ENCODE peak calls at places on chromosome 10, in seven cellular contexts. O, J, Q, S, Y, D and T are unnamed samples.

GRCh38 chr10:124010024-124010423 is 83.4 kb downstream of the CHST15 start:
- DNase-seq in O (no peak), J (no peak), Q (no peak), S (no peak), Y (no peak), D (no peak), T (no peak)

GRCh38 chr10:59585046-59585700 is 124.5 kb downstream of the SLC16A9 start:
- DNase-seq in O (no peak), J (no peak), Q (no peak), S (no peak), Y (no peak), D (no peak), T (no peak)

GRCh38 chr10:61877882-61878281 is 23.6 kb upstream of the ARID5B start:
- DNase-seq in O (no peak), J (no peak), Q (no peak), S (no peak), Y (no peak), D (no peak), T (no peak)

GRCh38 chr10:101780818-101781654 is 2.2 kb downstream of the NPM3 start:
- DNase-seq in O (peak), J (peak), Q (peak), S (peak), Y (peak), D (peak), T (no peak)

GRCh38 chr10:6473901-6474370 is 106.1 kb downstream of the PRKCQ start:
- DNase-seq in O (no peak), J (no peak), Q (no peak), S (peak), Y (no peak), D (no peak), T (no peak)

GRCh38 chr10:12394236-12395033 is 45.1 kb downstream of the CAMK1D start:
- DNase-seq in O (peak), J (no peak), Q (no peak), S (no peak), Y (no peak), D (no peak), T (peak)

GRCh38 chr10:114541081-114541833 is 116.8 kb downstream of the ABLIM1 start:
- DNase-seq in O (peak), J (no peak), Q (no peak), S (no peak), Y (no peak), D (no peak), T (no peak)

GRCh38 chr10:124106241-124106905 is 13.0 kb upstream of the CHST15 start:
- DNase-seq in O (peak), J (peak), Q (peak), S (peak), Y (peak), D (no peak), T (no peak)

GRCh38 chr10:122875843-122876492 is 3.4 kb downstream of the FAM24B start:
- DNase-seq in O (no peak), J (no peak), Q (no peak), S (no peak), Y (no peak), D (no peak), T (peak)

GRCh38 chr10:34864156-34865075 is 49.3 kb upstream of the PARD3 start:
- DNase-seq in O (no peak), J (no peak), Q (no peak), S (no peak), Y (no peak), D (no peak), T (no peak)

GRCh38 chr10:69123306-69123746 is 652 bp upstream of the VPS26A start:
- DNase-seq in O (peak), J (peak), Q (peak), S (no peak), Y (peak), D (peak), T (no peak)

GRCh38 chr10:73406863-73407262 is 7.0 kb downstream of the ANXA7 start:
- DNase-seq in O (peak), J (no peak), Q (no peak), S (no peak), Y (no peak), D (no peak), T (no peak)

GRCh38 chr10:19629559-19629958 is 186.7 kb upstream of the PLXDC2 start:
- DNase-seq in O (peak), J (no peak), Q (peak), S (no peak), Y (no peak), D (no peak), T (no peak)

GRCh38 chr10:63133787-63134557 is 844 bp downstream of the NRBF2 start:
- DNase-seq in O (peak), J (no peak), Q (no peak), S (no peak), Y (no peak), D (no peak), T (no peak)

GRCh38 chr10:75475470-75476182 is 44.2 kb downstream of the LRMDA start:
- DNase-seq in O (no peak), J (no peak), Q (no peak), S (no peak), Y (no peak), D (no peak), T (no peak)

GRCh38 chr10:71878327-71879034 is 27.4 kb upstream of the PSAP start:
- DNase-seq in O (no peak), J (no peak), Q (no peak), S (no peak), Y (no peak), D (peak), T (no peak)

GRCh38 chr10:89702121-89702480 is 711 bp downstream of the KIF20B start:
- DNase-seq in O (peak), J (no peak), Q (no peak), S (peak), Y (peak), D (peak), T (no peak)

GRCh38 chr10:24448351-24449009 is 239.5 kb downstream of the KIAA1217 start:
- DNase-seq in O (peak), J (no peak), Q (no peak), S (no peak), Y (no peak), D (no peak), T (no peak)

GRCh38 chr10:89645742-89646172 is 715 bp upstream of the PANK1 start:
- DNase-seq in O (no peak), J (no peak), Q (no peak), S (no peak), Y (peak), D (no peak), T (no peak)

GRCh38 chr10:97543025-97543546 is 29.5 kb upstream of the ANKRD2 start:
- DNase-seq in O (peak), J (peak), Q (peak), S (no peak), Y (peak), D (peak), T (no peak)

GRCh38 chr10:12782537-12782936 is 219.0 kb downstream of the CCDC3 start:
- DNase-seq in O (peak), J (peak), Q (peak), S (no peak), Y (peak), D (peak), T (peak)

GRCh38 chr10:32379314-32379949 is 32.5 kb upstream of the EPC1 start:
- DNase-seq in O (peak), J (peak), Q (peak), S (no peak), Y (peak), D (peak), T (no peak)

GRCh38 chr10:88731296-88731695 is 25.2 kb downstream of the LIPK start:
- DNase-seq in O (no peak), J (no peak), Q (no peak), S (no peak), Y (no peak), D (no peak), T (no peak)

GRCh38 chr10:35451103-35452016 is 115.1 kb downstream of the CCNY start:
- DNase-seq in O (peak), J (no peak), Q (no peak), S (peak), Y (no peak), D (no peak), T (no peak)

GRCh38 chr10:122703483-122704448 is 4.1 kb upstream of the C10orf120 start:
- DNase-seq in O (peak), J (peak), Q (peak), S (no peak), Y (peak), D (peak), T (peak)

GRCh38 chr10:6204063-6204340 is 1.3 kb downstream of the PFKFB3 start:
- DNase-seq in O (no peak), J (no peak), Q (no peak), S (no peak), Y (no peak), D (no peak), T (no peak)

DNA sequence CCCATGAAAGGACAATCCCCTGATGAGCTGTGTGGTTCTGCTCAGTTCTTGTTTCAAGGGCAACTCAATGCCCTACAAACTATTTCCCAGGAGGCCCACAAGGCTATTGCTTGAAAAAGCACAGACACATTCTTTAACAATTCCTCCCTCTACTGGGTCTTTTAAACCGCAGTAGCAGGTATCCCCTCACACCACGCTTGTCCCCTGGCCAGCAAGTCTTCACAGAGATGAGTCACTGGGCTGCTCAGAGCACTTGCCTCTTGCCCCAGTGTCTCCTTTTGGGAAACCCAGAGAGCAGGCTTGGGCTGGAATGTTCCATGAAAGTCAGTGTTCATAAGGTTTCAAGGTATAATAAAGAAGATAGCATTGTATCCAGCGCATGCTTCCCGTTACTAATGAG is 196.4 kb downstream of the FANK1 start:
- DNase-seq in O (peak), J (no peak), Q (no peak), S (no peak), Y (no peak), D (no peak), T (no peak)
- TF ChIP-seq CEBPB in O (no peak), J (no peak), Q (no peak), S (no peak), Y (no peak), D (no peak), T (no peak)

GRCh38 chr10:90947025-90947960 is 26.4 kb upstream of the ANKRD1 start:
- DNase-seq in O (peak), J (no peak), Q (no peak), S (peak), Y (no peak), D (no peak), T (no peak)
- TF ChIP-seq CEBPB in O (no peak), J (no peak), Q (no peak), S (no peak), Y (no peak), D (no peak), T (no peak)

GRCh38 chr10:78551184-78552005 is 517.4 kb upstream of the ZMIZ1 start:
- DNase-seq in O (no peak), J (no peak), Q (no peak), S (no peak), Y (peak), D (no peak), T (no peak)
- TF ChIP-seq CEBPB in O (no peak), J (no peak), Q (no peak), S (no peak), Y (peak), D (no peak), T (no peak)

DNA sequence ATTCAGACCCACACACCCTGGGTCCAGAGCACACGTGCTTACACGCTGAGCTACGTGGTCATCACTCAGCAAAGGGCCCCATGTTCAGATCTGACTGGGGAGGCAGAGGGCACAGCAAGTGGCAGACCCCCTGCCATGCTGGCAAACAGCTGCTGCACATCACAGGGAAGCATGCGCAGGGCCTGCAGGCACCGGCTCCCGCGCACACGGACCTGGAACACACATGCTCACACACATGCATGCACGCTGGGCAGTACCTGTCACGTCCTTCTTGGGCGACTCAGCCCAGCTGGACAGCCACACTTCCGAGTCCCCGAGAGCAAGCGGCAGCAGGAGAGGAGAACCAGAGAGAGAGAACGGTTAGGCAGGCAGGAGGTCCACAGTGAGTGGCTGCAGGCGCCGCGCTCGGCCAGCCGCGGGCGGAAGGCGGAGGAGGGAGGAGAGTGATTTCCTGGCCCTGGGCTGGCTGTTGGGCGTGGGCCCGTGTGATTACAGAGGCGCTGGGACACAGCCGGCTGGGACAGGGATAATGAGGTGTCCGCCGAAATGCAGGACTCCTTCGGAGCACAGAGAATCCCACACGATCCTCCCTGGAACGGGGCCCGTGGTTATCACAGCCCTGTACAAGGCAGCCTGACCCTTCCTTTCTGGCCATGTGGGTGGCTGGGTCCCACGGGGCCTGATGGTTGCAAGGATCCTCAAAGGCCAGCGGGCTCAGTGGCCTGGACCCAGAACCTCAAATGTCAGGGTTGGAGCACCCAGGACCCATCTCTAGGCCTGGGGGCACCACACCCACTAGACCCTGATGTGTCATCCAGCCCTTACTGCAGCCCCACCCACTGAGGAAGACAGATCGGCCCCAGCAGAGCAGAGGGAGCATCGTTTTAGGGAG is 175.1 kb downstream of the NEURL1 start:
- DNase-seq in O (peak), J (no peak), Q (no peak), S (no peak), Y (no peak), D (peak), T (no peak)
- TF ChIP-seq CEBPB in O (no peak), J (no peak), Q (no peak), S (no peak), Y (no peak), D (no peak), T (no peak)

DNA sequence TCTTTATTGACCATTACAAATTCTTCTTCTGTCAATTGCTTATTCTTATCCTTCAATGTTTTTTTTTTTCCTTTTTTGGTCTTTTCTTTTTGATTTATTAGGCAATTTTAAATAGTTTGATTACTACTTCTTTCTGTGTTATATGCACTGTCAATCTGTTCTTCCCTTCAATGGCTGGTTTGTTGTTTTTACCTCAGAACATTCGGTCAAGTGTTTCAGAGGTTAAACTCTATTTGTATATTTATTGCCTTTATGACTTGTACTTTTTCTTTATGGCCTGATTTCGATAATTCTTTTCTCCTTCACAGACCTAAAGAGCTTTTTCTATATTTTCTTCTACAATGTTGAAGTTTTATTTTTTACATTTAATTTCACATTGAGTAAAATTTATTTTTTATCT is 171.5 kb upstream of the AKR1E2 start:
- DNase-seq in O (no peak), J (no peak), Q (no peak), S (no peak), Y (no peak), D (no peak), T (no peak)
- TF ChIP-seq CEBPB in O (no peak), J (no peak), Q (no peak), S (no peak), Y (no peak), D (no peak), T (no peak)

DNA sequence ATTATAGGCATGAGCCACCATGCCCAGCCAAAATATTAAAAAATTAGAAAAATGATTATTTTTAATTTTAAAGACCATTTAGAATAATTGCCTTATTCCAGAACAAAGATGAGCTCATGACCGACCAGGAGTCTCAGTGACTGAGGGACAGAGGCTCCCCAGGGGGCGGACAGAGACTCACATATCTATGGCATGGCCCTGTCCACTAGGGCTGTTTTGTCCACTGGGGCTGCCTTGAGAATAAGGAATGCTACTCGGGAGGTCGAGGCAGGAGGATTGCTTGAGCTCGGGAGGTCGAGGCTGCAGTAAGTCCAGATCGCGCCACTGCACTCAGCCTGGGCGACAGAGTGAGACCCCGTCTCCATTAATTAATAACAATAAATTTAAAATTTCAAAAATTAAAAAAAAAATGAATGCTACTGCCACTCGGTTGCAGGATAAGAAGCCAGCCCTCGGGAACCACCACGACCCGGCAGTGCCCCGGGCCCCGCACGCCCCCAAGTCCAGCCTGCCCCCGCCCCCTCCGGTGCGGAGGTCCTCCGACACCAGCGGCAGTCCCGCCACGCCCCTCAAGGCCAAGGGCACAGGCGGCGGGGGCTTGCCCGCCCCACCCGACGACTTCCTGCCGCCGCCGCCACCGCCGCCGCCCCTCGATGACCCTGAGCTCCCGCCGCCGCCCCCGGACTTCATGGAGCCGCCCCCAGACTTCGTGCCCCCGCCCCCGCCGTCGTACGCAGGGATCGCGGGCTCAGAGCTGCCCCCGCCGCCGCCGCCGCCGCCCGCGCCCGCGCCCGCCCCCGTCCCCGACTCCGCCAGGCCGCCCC is 128.6 kb downstream of the APBB1IP start:
- DNase-seq in O (no peak), J (no peak), Q (no peak), S (no peak), Y (no peak), D (peak), T (no peak)
- TF ChIP-seq CEBPB in O (no peak), J (no peak), Q (no peak), S (no peak), Y (no peak), D (no peak), T (no peak)

GRCh38 chr10:132459252-132460028 is 62.4 kb downstream of the PWWP2B start:
- DNase-seq in O (no peak), J (no peak), Q (no peak), S (no peak), Y (peak), D (no peak), T (no peak)

GRCh38 chr10:132458595-132459251 is 61.7 kb downstream of the PWWP2B start:
- DNase-seq in O (no peak), J (no peak), Q (no peak), S (no peak), Y (no peak), D (peak), T (no peak)

GRCh38 chr10:132461103-132461682 is 64.2 kb downstream of the PWWP2B start:
- DNase-seq in O (no peak), J (no peak), Q (no peak), S (no peak), Y (no peak), D (no peak), T (no peak)

GRCh38 chr10:132460691-132461090 is 63.7 kb downstream of the PWWP2B start:
- DNase-seq in O (no peak), J (no peak), Q (no peak), S (no peak), Y (no peak), D (no peak), T (no peak)

DNA sequence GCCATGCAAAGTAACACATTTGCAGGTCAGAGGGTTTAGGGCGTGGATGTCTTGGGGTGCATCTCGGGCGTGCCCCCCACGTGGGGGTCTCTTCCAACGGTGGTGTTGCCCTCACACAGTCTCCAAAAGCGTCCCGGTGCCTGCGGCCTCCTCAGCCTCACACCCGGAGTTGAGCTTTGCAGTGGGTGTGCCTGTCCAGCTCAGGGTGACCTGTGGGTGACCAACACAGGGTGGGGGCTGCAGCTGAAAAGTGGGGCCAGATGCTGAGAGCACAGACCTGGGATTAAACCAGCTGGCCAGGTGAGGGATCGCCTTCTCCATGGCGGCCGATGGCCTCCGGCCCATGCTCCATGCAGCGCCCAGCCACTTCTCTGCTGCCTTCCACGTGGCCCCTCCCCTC is 63.1 kb downstream of the PWWP2B start:
- DNase-seq in O (no peak), J (no peak), Q (no peak), S (no peak), Y (no peak), D (no peak), T (no peak)
- TF ChIP-seq CEBPB in O (no peak), J (no peak), Q (no peak), S (no peak), Y (no peak), D (no peak), T (no peak)